ENCODE peak calls at places on chromosomes 11 and 22, in eight cellular contexts. One of them, this sample, is unnamed.

GRCh38 chr11:8777907-8778767 is 95.5 kb downstream of the RPL27A start:
- DNase-seq in HAP-1: no peak
- DNase-seq in adipocyte: no peak
- DNase-seq in prostate gland: no peak
- DNase-seq in GM12865: peak
- DNase-seq in mesenteric fat pad: no peak
- DNase-seq in astrocyte of the cerebellum: peak
- DNase-seq in astrocyte of the spinal cord: peak
- DNase-seq in this sample: no peak

GRCh38 chr11:66317766-66318575 is 1.1 kb upstream of the CD248 start:
- DNase-seq in HAP-1: no peak
- DNase-seq in adipocyte: peak
- DNase-seq in prostate gland: no peak
- DNase-seq in GM12865: peak
- DNase-seq in mesenteric fat pad: no peak
- DNase-seq in astrocyte of the spinal cord: peak
- DNase-seq in astrocyte of the cerebellum: no peak
- DNase-seq in this sample: peak

GRCh38 chr22:31569126-31569525 is 72.8 kb downstream of the SFI1 start:
- DNase-seq in adipocyte: no peak
- DNase-seq in astrocyte of the spinal cord: no peak
- DNase-seq in HAP-1: no peak
- DNase-seq in prostate gland: no peak
- DNase-seq in mesenteric fat pad: no peak
- DNase-seq in astrocyte of the cerebellum: no peak
- DNase-seq in GM12865: no peak
- DNase-seq in this sample: no peak

GRCh38 chr11:121310908-121311307 is 18.3 kb downstream of the SC5D start:
- DNase-seq in adipocyte: no peak
- DNase-seq in mesenteric fat pad: no peak
- DNase-seq in prostate gland: no peak
- DNase-seq in astrocyte of the spinal cord: no peak
- DNase-seq in HAP-1: no peak
- DNase-seq in GM12865: no peak
- DNase-seq in astrocyte of the cerebellum: no peak
- DNase-seq in this sample: no peak

GRCh38 chr11:96323643-96323985 is 19.4 kb downstream of the MAML2 start:
- DNase-seq in GM12865: no peak
- DNase-seq in prostate gland: no peak
- DNase-seq in astrocyte of the spinal cord: no peak
- DNase-seq in astrocyte of the cerebellum: no peak
- DNase-seq in HAP-1: no peak
- DNase-seq in mesenteric fat pad: no peak
- DNase-seq in adipocyte: no peak
- DNase-seq in this sample: no peak

GRCh38 chr11:83158474-83158786 is 1.5 kb downstream of the PCF11 start:
- DNase-seq in mesenteric fat pad: no peak
- DNase-seq in adipocyte: no peak
- DNase-seq in HAP-1: no peak
- DNase-seq in prostate gland: no peak
- DNase-seq in GM12865: no peak
- DNase-seq in astrocyte of the cerebellum: no peak
- DNase-seq in astrocyte of the spinal cord: no peak
- DNase-seq in this sample: no peak

GRCh38 chr11:119685073-119685746 is 43.8 kb downstream of the NECTIN1 start:
- DNase-seq in astrocyte of the spinal cord: no peak
- DNase-seq in mesenteric fat pad: no peak
- DNase-seq in prostate gland: no peak
- DNase-seq in GM12865: no peak
- DNase-seq in HAP-1: no peak
- DNase-seq in astrocyte of the cerebellum: no peak
- DNase-seq in adipocyte: no peak
- DNase-seq in this sample: no peak

GRCh38 chr22:43239102-43239875 is 52.4 kb upstream of the TTLL12 start:
- DNase-seq in GM12865: no peak
- DNase-seq in prostate gland: no peak
- DNase-seq in astrocyte of the cerebellum: no peak
- DNase-seq in mesenteric fat pad: no peak
- DNase-seq in adipocyte: no peak
- DNase-seq in astrocyte of the spinal cord: no peak
- DNase-seq in HAP-1: no peak
- DNase-seq in this sample: no peak

GRCh38 chr11:11171854-11172253 is 181.2 kb downstream of the CSNK2A3 start:
- DNase-seq in mesenteric fat pad: no peak
- DNase-seq in astrocyte of the cerebellum: no peak
- DNase-seq in astrocyte of the spinal cord: no peak
- DNase-seq in adipocyte: no peak
- DNase-seq in prostate gland: no peak
- DNase-seq in HAP-1: no peak
- DNase-seq in GM12865: peak
- DNase-seq in this sample: no peak

GRCh38 chr22:36017661-36018091 is 10.9 kb downstream of the RBFOX2 start:
- DNase-seq in HAP-1: no peak
- DNase-seq in astrocyte of the spinal cord: no peak
- DNase-seq in prostate gland: no peak
- DNase-seq in astrocyte of the cerebellum: no peak
- DNase-seq in mesenteric fat pad: no peak
- DNase-seq in adipocyte: no peak
- DNase-seq in GM12865: peak
- DNase-seq in this sample: no peak

GRCh38 chr22:31079095-31079642 is 1.9 kb upstream of the SMTN start:
- DNase-seq in adipocyte: no peak
- DNase-seq in astrocyte of the cerebellum: no peak
- DNase-seq in astrocyte of the spinal cord: no peak
- DNase-seq in GM12865: no peak
- DNase-seq in mesenteric fat pad: no peak
- DNase-seq in prostate gland: no peak
- DNase-seq in HAP-1: no peak
- DNase-seq in this sample: no peak

GRCh38 chr22:33426451-33426850 is 368.3 kb upstream of the SYN3 start:
- DNase-seq in mesenteric fat pad: no peak
- DNase-seq in prostate gland: no peak
- DNase-seq in adipocyte: peak
- DNase-seq in astrocyte of the spinal cord: peak
- DNase-seq in GM12865: no peak
- DNase-seq in HAP-1: no peak
- DNase-seq in astrocyte of the cerebellum: peak
- DNase-seq in this sample: no peak

GRCh38 chr22:41485033-41485432 is 16.1 kb downstream of the ACO2 start:
- DNase-seq in prostate gland: no peak
- DNase-seq in astrocyte of the spinal cord: no peak
- DNase-seq in HAP-1: no peak
- DNase-seq in adipocyte: no peak
- DNase-seq in GM12865: no peak
- DNase-seq in astrocyte of the cerebellum: no peak
- DNase-seq in mesenteric fat pad: no peak
- DNase-seq in this sample: no peak

GRCh38 chr22:39282642-39283311 is 36.6 kb downstream of the RPL3 start:
- DNase-seq in mesenteric fat pad: no peak
- DNase-seq in GM12865: no peak
- DNase-seq in astrocyte of the cerebellum: no peak
- DNase-seq in astrocyte of the spinal cord: no peak
- DNase-seq in adipocyte: no peak
- DNase-seq in HAP-1: no peak
- DNase-seq in prostate gland: no peak
- DNase-seq in this sample: no peak

GRCh38 chr11:3181722-3182461 is 16.8 kb upstream of the OSBPL5 start:
- DNase-seq in prostate gland: no peak
- DNase-seq in mesenteric fat pad: no peak
- DNase-seq in astrocyte of the cerebellum: no peak
- DNase-seq in astrocyte of the spinal cord: no peak
- DNase-seq in GM12865: no peak
- DNase-seq in adipocyte: no peak
- DNase-seq in HAP-1: no peak
- DNase-seq in this sample: no peak

GRCh38 chr11:46247090-46247489 is 30.4 kb upstream of the CREB3L1 start:
- DNase-seq in GM12865: no peak
- DNase-seq in HAP-1: no peak
- DNase-seq in astrocyte of the cerebellum: no peak
- DNase-seq in prostate gland: no peak
- DNase-seq in adipocyte: peak
- DNase-seq in astrocyte of the spinal cord: peak
- DNase-seq in mesenteric fat pad: peak
- DNase-seq in this sample: no peak

GRCh38 chr11:46322759-46323158 is 24.5 kb upstream of the DGKZ start:
- DNase-seq in prostate gland: no peak
- DNase-seq in mesenteric fat pad: no peak
- DNase-seq in astrocyte of the cerebellum: no peak
- DNase-seq in astrocyte of the spinal cord: no peak
- DNase-seq in adipocyte: peak
- DNase-seq in GM12865: no peak
- DNase-seq in HAP-1: no peak
- DNase-seq in this sample: no peak

GRCh38 chr11:7683571-7683970 is 10.3 kb upstream of the CYB5R2 start:
- DNase-seq in astrocyte of the cerebellum: no peak
- DNase-seq in astrocyte of the spinal cord: no peak
- DNase-seq in GM12865: no peak
- DNase-seq in mesenteric fat pad: no peak
- DNase-seq in HAP-1: no peak
- DNase-seq in prostate gland: no peak
- DNase-seq in adipocyte: no peak
- DNase-seq in this sample: no peak

GRCh38 chr11:132911186-132911585 is 621.1 kb downstream of the OPCML start:
- DNase-seq in astrocyte of the spinal cord: peak
- DNase-seq in mesenteric fat pad: no peak
- DNase-seq in prostate gland: no peak
- DNase-seq in adipocyte: peak
- DNase-seq in HAP-1: no peak
- DNase-seq in astrocyte of the cerebellum: peak
- DNase-seq in GM12865: no peak
- DNase-seq in this sample: peak

GRCh38 chr11:76808996-76809395 is 25.8 kb downstream of the TSKU start:
- DNase-seq in astrocyte of the spinal cord: no peak
- DNase-seq in mesenteric fat pad: peak
- DNase-seq in HAP-1: no peak
- DNase-seq in astrocyte of the cerebellum: no peak
- DNase-seq in prostate gland: no peak
- DNase-seq in GM12865: no peak
- DNase-seq in adipocyte: no peak
- DNase-seq in this sample: no peak

GRCh38 chr11:117456027-117456720 is 128.5 kb downstream of the CEP164 start:
- DNase-seq in astrocyte of the cerebellum: no peak
- DNase-seq in adipocyte: no peak
- DNase-seq in astrocyte of the spinal cord: no peak
- DNase-seq in GM12865: peak
- DNase-seq in HAP-1: no peak
- DNase-seq in prostate gland: no peak
- DNase-seq in mesenteric fat pad: no peak
- DNase-seq in this sample: no peak

GRCh38 chr11:61507962-61508824 is at the start of gene LRRC10B:
- DNase-seq in astrocyte of the spinal cord: no peak
- DNase-seq in astrocyte of the cerebellum: no peak
- DNase-seq in GM12865: peak
- DNase-seq in prostate gland: no peak
- DNase-seq in adipocyte: peak
- DNase-seq in mesenteric fat pad: no peak
- DNase-seq in HAP-1: no peak
- DNase-seq in this sample: no peak

This sample was measured in AG04450.